ENCODE peak calls at places on chromosome 15, in five cellular contexts. B is Peyer's patch, A is fibroblast of lung, C is ELF-1, R is AG10803. D is an unnamed sample.

GRCh38 chr15:99708563-99708962 is 24.7 kb downstream of the LYSMD4 start:
- DNase-seq in B (no peak), A (peak), C (no peak), R (peak), D (peak)

GRCh38 chr15:66456211-66456610 is 41.4 kb downstream of the SNAPC5 start:
- DNase-seq in B (no peak), A (peak), C (no peak), R (no peak), D (no peak)

GRCh38 chr15:80588801-80589200 is 106.3 kb upstream of the ABHD17C start:
- DNase-seq in B (no peak), A (peak), C (no peak), R (peak), D (peak)

GRCh38 chr15:90917569-90917968 is 14.5 kb downstream of the MAN2A2 start:
- DNase-seq in B (no peak), A (no peak), C (no peak), R (no peak), D (no peak)

GRCh38 chr15:89864958-89865739 is 28.6 kb downstream of the AP3S2 start:
- DNase-seq in B (no peak), A (no peak), C (no peak), R (no peak), D (no peak)

GRCh38 chr15:96593735-96594134 is 263.2 kb downstream of the NR2F2 start:
- DNase-seq in B (no peak), A (no peak), C (no peak), R (no peak), D (no peak)

GRCh38 chr15:88656760-88657221 is 18.0 kb downstream of the ISG20 start:
- DNase-seq in B (peak), A (no peak), C (no peak), R (no peak), D (no peak)

GRCh38 chr15:79451361-79451999 is 19.3 kb downstream of the MINAR1 start:
- DNase-seq in B (no peak), A (no peak), C (peak), R (no peak), D (no peak)

GRCh38 chr15:65275728-65276126 is 11.0 kb downstream of the PARP16 start:
- DNase-seq in B (no peak), A (peak), C (no peak), R (no peak), D (no peak)

GRCh38 chr15:36888018-36888992 is 212.0 kb downstream of the MEIS2 start:
- DNase-seq in B (no peak), A (peak), C (peak), R (peak), D (no peak)

GRCh38 chr15:67820992-67821783 is 4.1 kb upstream of the SKOR1 start:
- DNase-seq in B (no peak), A (peak), C (peak), R (peak), D (no peak)

GRCh38 chr15:86538141-86538540 is 458.5 kb downstream of the AGBL1 start:
- DNase-seq in B (no peak), A (peak), C (no peak), R (no peak), D (no peak)

GRCh38 chr15:43135351-43135750 is 2.0 kb downstream of the TMEM62 start:
- DNase-seq in B (no peak), A (no peak), C (no peak), R (no peak), D (no peak)

GRCh38 chr15:55741592-55742497 is 1.1 kb downstream of the PRTG start:
- DNase-seq in B (no peak), A (no peak), C (peak), R (no peak), D (no peak)